ENCODE peak calls at places on chromosome 1, in ten cellular contexts. One of them, this sample, is unnamed.

GRCh38 chr1:243926803-243927245 is 76.8 kb upstream of the AKT3 start:
- DNase-seq in CD8-positive, alpha-beta T cell: no peak
- DNase-seq in BJ: peak; percentile 77
- DNase-seq in lower lobe of right lung: no peak
- DNase-seq in HFF-Myc: peak; percentile 65
- DNase-seq in fibroblast of villous mesenchyme: peak; percentile 32
- DNase-seq in fibroblast of pulmonary artery: peak; percentile 91
- DNase-seq in tibial artery: no peak
- DNase-seq in AG04450: peak; percentile 76
- DNase-seq in lower leg skin: no peak
- DNase-seq in this sample: peak; percentile 87

GRCh38 chr1:16275591-16275990 is 38.6 kb upstream of the CPLANE2 start:
- DNase-seq in CD8-positive, alpha-beta T cell: no peak
- DNase-seq in BJ: no peak
- DNase-seq in lower lobe of right lung: no peak
- DNase-seq in HFF-Myc: no peak
- DNase-seq in fibroblast of villous mesenchyme: no peak
- DNase-seq in fibroblast of pulmonary artery: no peak
- DNase-seq in tibial artery: peak; percentile 50
- DNase-seq in AG04450: no peak
- DNase-seq in lower leg skin: no peak
- DNase-seq in this sample: no peak

GRCh38 chr1:216250861-216251260 is 172.4 kb downstream of the USH2A start:
- DNase-seq in CD8-positive, alpha-beta T cell: no peak
- DNase-seq in BJ: no peak
- DNase-seq in lower lobe of right lung: no peak
- DNase-seq in HFF-Myc: no peak
- DNase-seq in fibroblast of villous mesenchyme: no peak
- DNase-seq in fibroblast of pulmonary artery: no peak
- DNase-seq in tibial artery: no peak
- DNase-seq in AG04450: no peak
- DNase-seq in lower leg skin: no peak
- DNase-seq in this sample: no peak

GRCh38 chr1:116325922-116326321 is 47.1 kb upstream of the ATP1A1 start:
- DNase-seq in CD8-positive, alpha-beta T cell: peak; percentile 29
- DNase-seq in BJ: no peak
- DNase-seq in lower lobe of right lung: no peak
- DNase-seq in HFF-Myc: no peak
- DNase-seq in fibroblast of villous mesenchyme: no peak
- DNase-seq in fibroblast of pulmonary artery: no peak
- DNase-seq in tibial artery: no peak
- DNase-seq in AG04450: no peak
- DNase-seq in lower leg skin: no peak
- DNase-seq in this sample: no peak

GRCh38 chr1:106268070-106268469 is 788.4 kb upstream of the PRMT6 start:
- DNase-seq in CD8-positive, alpha-beta T cell: no peak
- DNase-seq in BJ: no peak
- DNase-seq in lower lobe of right lung: no peak
- DNase-seq in HFF-Myc: no peak
- DNase-seq in fibroblast of villous mesenchyme: no peak
- DNase-seq in fibroblast of pulmonary artery: peak; percentile 73
- DNase-seq in tibial artery: no peak
- DNase-seq in AG04450: no peak
- DNase-seq in lower leg skin: no peak
- DNase-seq in this sample: peak; percentile 37

GRCh38 chr1:45348966-45349677 is 8.9 kb upstream of the MUTYH start:
- DNase-seq in CD8-positive, alpha-beta T cell: no peak
- DNase-seq in BJ: no peak
- DNase-seq in lower lobe of right lung: no peak
- DNase-seq in HFF-Myc: no peak
- DNase-seq in fibroblast of villous mesenchyme: no peak
- DNase-seq in fibroblast of pulmonary artery: no peak
- DNase-seq in tibial artery: no peak
- DNase-seq in AG04450: no peak
- DNase-seq in lower leg skin: peak; percentile 82
- DNase-seq in this sample: peak; percentile 81

GRCh38 chr1:109819365-109819764 is 55.6 kb upstream of the EPS8L3 start:
- DNase-seq in CD8-positive, alpha-beta T cell: no peak
- DNase-seq in BJ: no peak
- DNase-seq in lower lobe of right lung: no peak
- DNase-seq in HFF-Myc: no peak
- DNase-seq in fibroblast of villous mesenchyme: no peak
- DNase-seq in fibroblast of pulmonary artery: no peak
- DNase-seq in tibial artery: no peak
- DNase-seq in AG04450: no peak
- DNase-seq in lower leg skin: peak; percentile 80
- DNase-seq in this sample: no peak

GRCh38 chr1:41751804-41752513 is 166.8 kb downstream of the HIVEP3 start:
- DNase-seq in CD8-positive, alpha-beta T cell: no peak
- DNase-seq in BJ: no peak
- DNase-seq in lower lobe of right lung: peak; percentile 76
- DNase-seq in HFF-Myc: no peak
- DNase-seq in fibroblast of villous mesenchyme: peak; percentile 53
- DNase-seq in fibroblast of pulmonary artery: peak; percentile 74
- DNase-seq in tibial artery: no peak
- DNase-seq in AG04450: no peak
- DNase-seq in lower leg skin: no peak
- DNase-seq in this sample: no peak

GRCh38 chr1:162475539-162476185 is 22.0 kb upstream of the UHMK1 start:
- DNase-seq in CD8-positive, alpha-beta T cell: no peak
- DNase-seq in BJ: no peak
- DNase-seq in lower lobe of right lung: no peak
- DNase-seq in HFF-Myc: no peak
- DNase-seq in fibroblast of villous mesenchyme: no peak
- DNase-seq in fibroblast of pulmonary artery: no peak
- DNase-seq in tibial artery: no peak
- DNase-seq in AG04450: no peak
- DNase-seq in lower leg skin: no peak
- DNase-seq in this sample: peak; percentile 21

GRCh38 chr1:150235436-150235851 is 468 bp downstream of the ANP32E start:
- DNase-seq in CD8-positive, alpha-beta T cell: peak; percentile 13
- DNase-seq in BJ: no peak
- DNase-seq in lower lobe of right lung: no peak
- DNase-seq in HFF-Myc: no peak
- DNase-seq in fibroblast of villous mesenchyme: peak; percentile 7
- DNase-seq in fibroblast of pulmonary artery: no peak
- DNase-seq in tibial artery: peak; percentile 64
- DNase-seq in AG04450: no peak
- DNase-seq in lower leg skin: peak; percentile 83
- DNase-seq in this sample: no peak

GRCh38 chr1:48610628-48611542 is 138.9 kb upstream of the SPATA6 start:
- DNase-seq in CD8-positive, alpha-beta T cell: no peak
- DNase-seq in BJ: no peak
- DNase-seq in lower lobe of right lung: peak; percentile 58
- DNase-seq in HFF-Myc: no peak
- DNase-seq in fibroblast of villous mesenchyme: no peak
- DNase-seq in fibroblast of pulmonary artery: no peak
- DNase-seq in tibial artery: no peak
- DNase-seq in AG04450: no peak
- DNase-seq in lower leg skin: no peak
- DNase-seq in this sample: no peak

DNA sequence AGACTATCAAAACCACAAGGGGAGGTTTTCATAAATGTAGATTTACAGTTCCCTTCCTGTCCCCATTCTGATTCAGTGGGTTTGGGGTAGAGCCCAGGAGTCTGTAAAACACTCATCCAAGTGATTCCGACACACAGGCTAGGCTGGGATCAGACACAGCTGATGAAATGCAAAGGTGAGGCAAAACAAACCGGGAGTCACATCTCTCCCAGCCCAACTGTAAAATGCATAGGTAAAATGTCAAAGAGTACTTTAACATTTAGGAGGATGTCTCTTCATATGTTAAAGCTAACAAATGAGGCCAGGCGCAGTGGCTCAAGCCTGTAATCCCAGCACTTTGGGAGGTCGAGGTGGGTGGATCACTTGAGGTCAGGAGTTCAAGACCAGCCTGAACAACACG is 45.0 kb downstream of the ZNF281 start:
- DNase-seq in CD8-positive, alpha-beta T cell: no peak
- DNase-seq in BJ: no peak
- DNase-seq in lower lobe of right lung: no peak
- DNase-seq in HFF-Myc: no peak
- DNase-seq in fibroblast of villous mesenchyme: peak; percentile 58
- DNase-seq in fibroblast of pulmonary artery: no peak
- DNase-seq in tibial artery: no peak
- DNase-seq in AG04450: no peak
- DNase-seq in lower leg skin: no peak
- DNase-seq in this sample: no peak
- H3K4me3 ChIP-seq in CD8-positive, alpha-beta T cell: no peak overlapping the region
- H3K4me3 ChIP-seq in BJ: no peak overlapping the region
- H3K4me3 ChIP-seq in lower lobe of right lung: no peak overlapping the region
- H3K4me3 ChIP-seq in HFF-Myc: no peak overlapping the region
- H3K4me3 ChIP-seq in fibroblast of villous mesenchyme: no peak overlapping the region
- H3K4me3 ChIP-seq in fibroblast of pulmonary artery: no peak overlapping the region
- H3K4me3 ChIP-seq in tibial artery: no peak overlapping the region
- H3K4me3 ChIP-seq in AG04450: no peak overlapping the region
- H3K4me3 ChIP-seq in lower leg skin: no peak overlapping the region
- H3K4me3 ChIP-seq in this sample: no peak overlapping the region

DNA sequence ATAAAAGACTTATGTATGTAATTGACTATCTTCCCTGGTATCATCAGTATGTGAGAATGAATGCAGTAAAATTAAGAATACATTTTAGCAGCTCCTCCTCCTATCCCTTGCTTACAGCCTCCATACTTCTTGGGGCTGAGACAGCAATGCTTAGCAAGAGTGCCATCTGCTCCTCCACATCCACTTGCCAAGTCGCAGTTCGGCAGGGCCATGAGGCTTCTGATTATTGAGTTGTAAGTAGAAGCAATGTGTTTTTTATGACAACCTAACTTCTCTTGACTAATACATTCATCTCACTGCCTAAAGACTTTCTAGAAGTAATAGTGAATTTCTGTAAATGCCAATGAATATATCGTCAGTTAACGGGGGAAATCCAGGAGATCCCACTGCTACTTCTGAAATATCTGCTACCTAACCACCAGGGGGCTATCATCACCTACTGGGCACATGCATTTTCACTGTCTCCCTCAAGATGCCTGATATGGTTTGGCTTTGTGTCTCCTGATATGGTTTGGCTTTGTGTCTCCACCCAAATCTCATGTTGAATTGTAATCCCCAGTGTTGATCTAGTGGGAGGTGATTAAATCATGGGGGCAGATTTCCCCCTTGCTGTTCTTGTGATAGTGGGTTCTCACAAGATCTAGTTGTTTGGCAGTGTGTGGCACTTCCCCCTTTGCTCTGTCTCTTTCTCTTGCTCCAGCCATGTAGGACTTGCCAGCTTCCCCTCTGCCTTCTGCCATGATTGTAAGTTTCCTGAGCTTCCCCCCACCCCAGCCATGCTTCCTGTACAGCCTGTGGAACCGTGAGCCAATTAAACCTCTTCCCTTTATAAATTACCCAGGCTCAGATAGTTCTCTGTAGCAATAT is 59.6 kb downstream of the EXTL2 start:
- DNase-seq in CD8-positive, alpha-beta T cell: no peak
- DNase-seq in BJ: no peak
- DNase-seq in lower lobe of right lung: no peak
- DNase-seq in HFF-Myc: peak; percentile 21
- DNase-seq in fibroblast of villous mesenchyme: no peak
- DNase-seq in fibroblast of pulmonary artery: peak; percentile 28
- DNase-seq in tibial artery: no peak
- DNase-seq in AG04450: no peak
- DNase-seq in lower leg skin: no peak
- DNase-seq in this sample: no peak
- TF ChIP-seq CTCF in CD8-positive, alpha-beta T cell: peak; percentile 49
- TF ChIP-seq CTCF in BJ: peak; percentile 44
- TF ChIP-seq CTCF in lower lobe of right lung: peak; percentile 13
- TF ChIP-seq CTCF in HFF-Myc: peak; percentile 60
- TF ChIP-seq CTCF in fibroblast of villous mesenchyme: peak; percentile 39
- TF ChIP-seq CTCF in fibroblast of pulmonary artery: peak; percentile 38
- TF ChIP-seq CTCF in tibial artery: no peak
- TF ChIP-seq CTCF in AG04450: peak; percentile 47
- TF ChIP-seq CTCF in lower leg skin: no peak
- TF ChIP-seq CTCF in this sample: no peak

DNA sequence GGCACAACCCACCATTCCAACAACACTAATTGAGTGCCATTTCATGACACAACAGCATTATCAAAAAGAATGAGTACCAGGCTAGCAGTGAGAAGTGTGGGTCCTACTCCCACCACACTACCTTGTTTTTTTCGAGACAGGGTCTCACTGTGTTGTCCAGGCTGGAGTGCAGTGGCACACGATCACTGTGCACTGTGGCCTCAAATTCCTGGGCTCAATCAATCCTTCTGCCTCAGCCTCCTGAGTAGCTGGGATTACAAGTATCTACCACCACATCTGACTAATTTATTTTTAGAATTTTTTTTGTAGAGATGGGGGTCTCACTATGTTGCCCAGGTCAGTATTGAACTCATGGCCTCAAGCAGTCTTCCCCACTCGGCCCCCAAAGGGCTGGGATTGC is 30.7 kb downstream of the CD247 start:
- DNase-seq in CD8-positive, alpha-beta T cell: no peak
- DNase-seq in BJ: no peak
- DNase-seq in lower lobe of right lung: no peak
- DNase-seq in HFF-Myc: no peak
- DNase-seq in fibroblast of villous mesenchyme: no peak
- DNase-seq in fibroblast of pulmonary artery: no peak
- DNase-seq in tibial artery: no peak
- DNase-seq in AG04450: no peak
- DNase-seq in lower leg skin: no peak
- DNase-seq in this sample: no peak
- H3K4me3 ChIP-seq in CD8-positive, alpha-beta T cell: no peak overlapping the region
- H3K4me3 ChIP-seq in BJ: no peak overlapping the region
- H3K4me3 ChIP-seq in lower lobe of right lung: no peak overlapping the region
- H3K4me3 ChIP-seq in HFF-Myc: no peak overlapping the region
- H3K4me3 ChIP-seq in fibroblast of villous mesenchyme: no peak overlapping the region
- H3K4me3 ChIP-seq in fibroblast of pulmonary artery: no peak overlapping the region
- H3K4me3 ChIP-seq in tibial artery: no peak overlapping the region
- H3K4me3 ChIP-seq in AG04450: no peak overlapping the region
- H3K4me3 ChIP-seq in lower leg skin: no peak overlapping the region
- H3K4me3 ChIP-seq in this sample: no peak overlapping the region

GRCh38 chr1:46532095-46532494 is 19.4 kb downstream of the KNCN start:
- DNase-seq in CD8-positive, alpha-beta T cell: no peak
- DNase-seq in BJ: no peak
- DNase-seq in lower lobe of right lung: no peak
- DNase-seq in HFF-Myc: no peak
- DNase-seq in fibroblast of villous mesenchyme: no peak
- DNase-seq in fibroblast of pulmonary artery: no peak
- DNase-seq in tibial artery: no peak
- DNase-seq in AG04450: no peak
- DNase-seq in lower leg skin: no peak
- DNase-seq in this sample: no peak

GRCh38 chr1:46530311-46530710 is 21.1 kb downstream of the KNCN start:
- DNase-seq in CD8-positive, alpha-beta T cell: no peak
- DNase-seq in BJ: no peak
- DNase-seq in lower lobe of right lung: no peak
- DNase-seq in HFF-Myc: no peak
- DNase-seq in fibroblast of villous mesenchyme: no peak
- DNase-seq in fibroblast of pulmonary artery: no peak
- DNase-seq in tibial artery: no peak
- DNase-seq in AG04450: no peak
- DNase-seq in lower leg skin: no peak
- DNase-seq in this sample: no peak

GRCh38 chr1:46529031-46529630 is 22.3 kb downstream of the KNCN start:
- DNase-seq in CD8-positive, alpha-beta T cell: no peak
- DNase-seq in BJ: no peak
- DNase-seq in lower lobe of right lung: no peak
- DNase-seq in HFF-Myc: no peak
- DNase-seq in fibroblast of villous mesenchyme: no peak
- DNase-seq in fibroblast of pulmonary artery: no peak
- DNase-seq in tibial artery: no peak
- DNase-seq in AG04450: no peak
- DNase-seq in lower leg skin: no peak
- DNase-seq in this sample: peak; percentile 79

GRCh38 chr1:46532498-46533178 is 18.8 kb downstream of the KNCN start:
- DNase-seq in CD8-positive, alpha-beta T cell: peak; percentile 67
- DNase-seq in BJ: no peak
- DNase-seq in lower lobe of right lung: peak; percentile 80
- DNase-seq in HFF-Myc: no peak
- DNase-seq in fibroblast of villous mesenchyme: peak; percentile 43
- DNase-seq in fibroblast of pulmonary artery: peak; percentile 54
- DNase-seq in tibial artery: peak; percentile 79
- DNase-seq in AG04450: no peak
- DNase-seq in lower leg skin: no peak
- DNase-seq in this sample: no peak

GRCh38 chr1:46530791-46531409 is 20.5 kb downstream of the KNCN start:
- DNase-seq in CD8-positive, alpha-beta T cell: no peak
- DNase-seq in BJ: no peak
- DNase-seq in lower lobe of right lung: no peak
- DNase-seq in HFF-Myc: no peak
- DNase-seq in fibroblast of villous mesenchyme: no peak
- DNase-seq in fibroblast of pulmonary artery: no peak
- DNase-seq in tibial artery: no peak
- DNase-seq in AG04450: no peak
- DNase-seq in lower leg skin: no peak
- DNase-seq in this sample: peak; percentile 50
- TF ChIP-seq CTCF in CD8-positive, alpha-beta T cell: no peak
- TF ChIP-seq CTCF in BJ: no peak
- TF ChIP-seq CTCF in lower lobe of right lung: no peak
- TF ChIP-seq CTCF in HFF-Myc: peak; percentile 13
- TF ChIP-seq CTCF in fibroblast of villous mesenchyme: peak; percentile 15
- TF ChIP-seq CTCF in fibroblast of pulmonary artery: peak; percentile 16
- TF ChIP-seq CTCF in tibial artery: no peak
- TF ChIP-seq CTCF in AG04450: peak; percentile 39
- TF ChIP-seq CTCF in lower leg skin: no peak
- TF ChIP-seq CTCF in this sample: peak; percentile 35